ENCODE peak calls at places on chromosomes 5 and 9, in nine cellular contexts. T, M, I, G, H, B, C, R and E are unnamed samples.

GRCh38 chr5:150358261-150359095 is 981 bp downstream of the TCOF1 start:
- DNase-seq in C (peak), R (no peak), H (no peak), M (no peak), B (peak), G (no peak), I (no peak), T (no peak), E (peak)

GRCh38 chr5:143248822-143249579 is 154.5 kb downstream of the NR3C1 start:
- DNase-seq in R (no peak), B (peak), T (no peak), M (no peak), H (no peak), G (no peak), C (no peak), I (no peak), E (peak)

GRCh38 chr5:95723632-95724369 is 7.3 kb upstream of the RHOBTB3 start:
- DNase-seq in M (no peak), B (no peak), T (no peak), R (no peak), C (no peak), G (no peak), H (no peak), I (no peak), E (no peak)

GRCh38 chr9:21028476-21028875 is 3.0 kb downstream of the HACD4 start:
- DNase-seq in T (no peak), G (no peak), R (no peak), M (no peak), H (no peak), C (no peak), I (no peak), B (no peak), E (no peak)

GRCh38 chr9:37182718-37183117 is 62.3 kb downstream of the ZCCHC7 start:
- DNase-seq in I (no peak), C (no peak), T (no peak), M (no peak), H (no peak), R (no peak), B (no peak), G (no peak), E (no peak)

GRCh38 chr9:114799441-114799840 is 6.4 kb downstream of the TNFSF15 start:
- DNase-seq in H (no peak), R (no peak), M (no peak), I (no peak), C (no peak), T (no peak), G (no peak), B (no peak), E (peak)

GRCh38 chr5:169584998-169585451 is 1.5 kb downstream of the SPDL1 start:
- DNase-seq in R (no peak), C (no peak), H (no peak), I (no peak), B (no peak), M (no peak), T (no peak), G (no peak), E (peak)

GRCh38 chr5:133385346-133385745 is 227.0 kb downstream of the FSTL4 start:
- DNase-seq in R (no peak), M (no peak), I (no peak), C (no peak), G (no peak), B (no peak), T (no peak), H (no peak), E (no peak)

GRCh38 chr9:136385015-136385414 is 11.5 kb upstream of the CARD9 start:
- DNase-seq in T (no peak), R (no peak), B (no peak), G (no peak), H (no peak), C (no peak), M (no peak), I (no peak), E (no peak)

GRCh38 chr5:14700478-14701436 is 36.2 kb downstream of the OTULIN start:
- DNase-seq in C (no peak), H (no peak), B (no peak), I (no peak), R (no peak), M (no peak), T (no peak), G (no peak), E (no peak)